ENCODE peak calls at places on chromosome 12, in four cellular contexts. C is CD8-positive, alpha-beta memory T cell; W is posterior cingulate gyrus; L is LoVo. F is an unnamed sample.

GRCh38 chr12:59843260-59843843 is 247.5 kb downstream of the SLC16A7 start:
- DNase-seq in W (no peak), L (no peak), C (no peak), F (no peak)

GRCh38 chr12:113416091-113416754 is 6.0 kb upstream of the SDSL start:
- DNase-seq in W (peak; percentile 72), L (no peak), C (no peak), F (no peak)

GRCh38 chr12:123780956-123781355 is 18.9 kb downstream of the DNAH10 start:
- DNase-seq in W (no peak), L (no peak), C (no peak), F (no peak)

GRCh38 chr12:121190523-121191031 is 19.4 kb upstream of the P2RX4 start:
- DNase-seq in W (no peak), C (no peak), L (no peak), F (no peak)

GRCh38 chr12:25587346-25587745 is 34.3 kb upstream of the LMNTD1 start:
- DNase-seq in C (no peak), W (no peak), L (no peak), F (no peak)

GRCh38 chr12:95582230-95583058 is 31.2 kb upstream of the USP44 start:
- DNase-seq in W (no peak), C (no peak), L (peak; percentile 61), F (no peak)

GRCh38 chr12:79023784-79024183 is 159.2 kb downstream of the SYT1 start:
- DNase-seq in L (no peak), W (no peak), C (no peak), F (no peak)

GRCh38 chr12:14769837-14770494 is 33.3 kb downstream of the WBP11 start:
- DNase-seq in L (peak; percentile 90), C (peak; percentile 90), W (peak; percentile 96), F (peak; percentile 89)

GRCh38 chr12:41967668-41968649 is 176.7 kb downstream of the GXYLT1 start:
- DNase-seq in W (no peak), L (no peak), C (no peak), F (no peak)

GRCh38 chr12:120639771-120640721 is at the start of gene CABP1:
- DNase-seq in W (peak; percentile 91), L (peak; percentile 75), C (peak; percentile 47), F (peak; percentile 69)

GRCh38 chr12:48794870-48795269 is 6.0 kb upstream of the ADCY6 start:
- DNase-seq in C (no peak), W (no peak), L (peak; percentile 38), F (no peak)

GRCh38 chr12:93707836-93708235 is 30.7 kb downstream of the CRADD start:
- DNase-seq in W (no peak), L (peak; percentile 39), C (no peak), F (no peak)

GRCh38 chr12:91355150-91356006 is 172.8 kb upstream of the DCN start:
- DNase-seq in C (peak; percentile 12), L (peak; percentile 73), W (peak; percentile 94), F (no peak)

F was measured in naive thymus-derived CD8-positive, alpha-beta T cell.